ENCODE peak calls at places on chromosomes 11 and 22, in seven cellular contexts. One of them, this sample, is unnamed.

GRCh38 chr11:119024430-119025098 is 6.0 kb downstream of the TRAPPC4 start:
- DNase-seq in H1: no peak
- DNase-seq in HCT116: no peak
- DNase-seq in WTC11: no peak
- DNase-seq in HepG2: peak
- DNase-seq in GM12878: no peak
- DNase-seq in K562: peak
- DNase-seq in this sample: no peak

GRCh38 chr11:75280770-75281468 is 40.3 kb downstream of the TPBGL start:
- DNase-seq in H1: no peak
- DNase-seq in HCT116: no peak
- DNase-seq in WTC11: no peak
- DNase-seq in HepG2: no peak
- DNase-seq in GM12878: no peak
- DNase-seq in K562: no peak
- DNase-seq in this sample: no peak

GRCh38 chr11:120978701-120979100 is 45.2 kb upstream of the TBCEL start:
- DNase-seq in H1: no peak
- DNase-seq in HCT116: no peak
- DNase-seq in WTC11: no peak
- DNase-seq in HepG2: no peak
- DNase-seq in GM12878: no peak
- DNase-seq in K562: no peak
- DNase-seq in this sample: no peak

GRCh38 chr22:30423296-30423958 is 2.1 kb upstream of the MTFP1 start:
- DNase-seq in H1: no peak
- DNase-seq in HCT116: no peak
- DNase-seq in WTC11: peak
- DNase-seq in HepG2: no peak
- DNase-seq in GM12878: no peak
- DNase-seq in K562: peak
- DNase-seq in this sample: no peak

GRCh38 chr11:22785251-22785650 is 44.4 kb downstream of the SVIP start:
- DNase-seq in H1: no peak
- DNase-seq in HCT116: no peak
- DNase-seq in WTC11: no peak
- DNase-seq in HepG2: no peak
- DNase-seq in GM12878: no peak
- DNase-seq in K562: no peak
- DNase-seq in this sample: no peak

GRCh38 chr11:45794169-45794568 is 10.8 kb upstream of the SLC35C1 start:
- DNase-seq in H1: no peak
- DNase-seq in HCT116: no peak
- DNase-seq in WTC11: no peak
- DNase-seq in HepG2: no peak
- DNase-seq in GM12878: no peak
- DNase-seq in K562: no peak
- DNase-seq in this sample: no peak

GRCh38 chr11:74238243-74238642 is 67.2 kb downstream of the PPME1 start:
- DNase-seq in H1: no peak
- DNase-seq in HCT116: no peak
- DNase-seq in WTC11: no peak
- DNase-seq in HepG2: no peak
- DNase-seq in GM12878: no peak
- DNase-seq in K562: no peak
- DNase-seq in this sample: no peak

GRCh38 chr11:3093281-3094191 is 36.3 kb upstream of the CARS1 start:
- DNase-seq in H1: no peak
- DNase-seq in HCT116: no peak
- DNase-seq in WTC11: peak
- DNase-seq in HepG2: peak
- DNase-seq in GM12878: no peak
- DNase-seq in K562: peak
- DNase-seq in this sample: peak

GRCh38 chr22:50548046-50548912 is 2.6 kb downstream of the KLHDC7B start:
- DNase-seq in H1: no peak
- DNase-seq in HCT116: no peak
- DNase-seq in WTC11: no peak
- DNase-seq in HepG2: no peak
- DNase-seq in GM12878: no peak
- DNase-seq in K562: no peak
- DNase-seq in this sample: no peak

GRCh38 chr11:32233928-32234327 is 143.1 kb downstream of the RCN1 start:
- DNase-seq in H1: no peak
- DNase-seq in HCT116: no peak
- DNase-seq in WTC11: no peak
- DNase-seq in HepG2: no peak
- DNase-seq in GM12878: no peak
- DNase-seq in K562: no peak
- DNase-seq in this sample: no peak

GRCh38 chr11:122834065-122834464 is 4.2 kb upstream of the CRTAM start:
- DNase-seq in H1: no peak
- DNase-seq in HCT116: no peak
- DNase-seq in WTC11: no peak
- DNase-seq in HepG2: no peak
- DNase-seq in GM12878: no peak
- DNase-seq in K562: no peak
- DNase-seq in this sample: no peak

GRCh38 chr11:31643831-31644230 is 134.3 kb downstream of the ELP4 start:
- DNase-seq in H1: no peak
- DNase-seq in HCT116: no peak
- DNase-seq in WTC11: no peak
- DNase-seq in HepG2: no peak
- DNase-seq in GM12878: no peak
- DNase-seq in K562: no peak
- DNase-seq in this sample: peak

GRCh38 chr11:93492464-93493251 is 50.5 kb downstream of the SMCO4 start:
- DNase-seq in H1: no peak
- DNase-seq in HCT116: no peak
- DNase-seq in WTC11: no peak
- DNase-seq in HepG2: peak
- DNase-seq in GM12878: no peak
- DNase-seq in K562: no peak
- DNase-seq in this sample: no peak

GRCh38 chr11:59746111-59746510 is 9.1 kb upstream of the STX3 start:
- DNase-seq in H1: no peak
- DNase-seq in HCT116: no peak
- DNase-seq in WTC11: no peak
- DNase-seq in HepG2: no peak
- DNase-seq in GM12878: no peak
- DNase-seq in K562: no peak
- DNase-seq in this sample: no peak

GRCh38 chr11:35136311-35136710 is 2.7 kb upstream of the CD44 start:
- DNase-seq in H1: no peak
- DNase-seq in HCT116: no peak
- DNase-seq in WTC11: no peak
- DNase-seq in HepG2: no peak
- DNase-seq in GM12878: no peak
- DNase-seq in K562: no peak
- DNase-seq in this sample: no peak

GRCh38 chr11:21268036-21268435 is 598.6 kb downstream of the NELL1 start:
- DNase-seq in H1: no peak
- DNase-seq in HCT116: no peak
- DNase-seq in WTC11: no peak
- DNase-seq in HepG2: no peak
- DNase-seq in GM12878: no peak
- DNase-seq in K562: no peak
- DNase-seq in this sample: no peak

GRCh38 chr22:24969588-24970301 is 17.2 kb downstream of the KIAA1671 start:
- DNase-seq in H1: no peak
- DNase-seq in HCT116: peak
- DNase-seq in WTC11: no peak
- DNase-seq in HepG2: peak
- DNase-seq in GM12878: no peak
- DNase-seq in K562: no peak
- DNase-seq in this sample: no peak

GRCh38 chr22:38416621-38417251 is 38.3 kb downstream of the KCNJ4 start:
- DNase-seq in H1: no peak
- DNase-seq in HCT116: no peak
- DNase-seq in WTC11: peak
- DNase-seq in HepG2: no peak
- DNase-seq in GM12878: no peak
- DNase-seq in K562: no peak
- DNase-seq in this sample: no peak

GRCh38 chr11:96635655-96636054 is 245.8 kb downstream of the JRKL start:
- DNase-seq in H1: no peak
- DNase-seq in HCT116: no peak
- DNase-seq in WTC11: no peak
- DNase-seq in HepG2: no peak
- DNase-seq in GM12878: no peak
- DNase-seq in K562: no peak
- DNase-seq in this sample: no peak

DNA sequence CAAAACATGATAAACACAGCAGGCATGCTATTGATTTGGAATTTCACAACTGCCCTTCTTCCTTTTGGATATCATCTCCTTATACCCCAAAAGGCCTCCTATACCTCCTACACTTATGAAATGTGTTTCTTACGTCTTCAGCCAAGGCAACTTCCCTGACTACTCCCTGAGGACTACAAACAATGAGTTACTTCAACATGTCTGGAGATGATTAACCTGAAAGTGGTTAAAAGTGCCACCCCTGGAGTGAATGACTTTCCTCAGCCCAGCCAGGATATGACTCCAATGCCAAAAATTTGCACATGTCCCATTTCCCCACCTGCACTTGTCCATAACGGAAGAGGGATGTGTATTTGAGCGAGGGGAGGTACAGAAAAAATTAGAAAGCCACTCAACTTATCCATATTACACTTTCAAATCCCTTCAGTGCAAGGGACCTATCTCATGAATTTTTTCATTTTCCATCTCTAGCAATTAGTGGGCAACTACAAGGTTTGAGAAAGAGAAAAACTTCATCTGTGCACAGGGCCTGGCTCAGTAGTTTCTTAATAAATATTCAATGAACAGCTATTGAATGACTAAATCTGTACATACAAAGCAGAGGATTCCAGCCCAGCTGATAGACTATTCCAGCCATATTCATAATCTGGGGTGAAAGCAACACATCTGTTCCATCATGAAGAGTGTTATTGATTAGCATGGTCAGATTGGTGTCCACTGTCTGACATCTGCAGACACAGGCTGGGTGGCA is 36.8 kb downstream of the KIRREL3 start:
- DNase-seq in H1: no peak
- DNase-seq in HCT116: no peak
- DNase-seq in WTC11: no peak
- DNase-seq in HepG2: no peak
- DNase-seq in GM12878: no peak
- DNase-seq in K562: no peak
- DNase-seq in this sample: no peak
- TF ChIP-seq SP1 in H1: no peak
- TF ChIP-seq SP1 in HCT116: no peak
- TF ChIP-seq SP1 in WTC11: no peak
- TF ChIP-seq SP1 in HepG2: no peak
- TF ChIP-seq SP1 in GM12878: no peak
- TF ChIP-seq SP1 in K562: no peak
- TF ChIP-seq SP1 in this sample: no peak

GRCh38 chr22:46225631-46226030 is 24.5 kb downstream of the CDPF1 start:
- DNase-seq in H1: no peak
- DNase-seq in HCT116: no peak
- DNase-seq in WTC11: no peak
- DNase-seq in HepG2: no peak
- DNase-seq in GM12878: no peak
- DNase-seq in K562: no peak
- DNase-seq in this sample: no peak

GRCh38 chr22:46233231-46233630 is 16.9 kb downstream of the CDPF1 start:
- DNase-seq in H1: no peak
- DNase-seq in HCT116: no peak
- DNase-seq in WTC11: no peak
- DNase-seq in HepG2: no peak
- DNase-seq in GM12878: no peak
- DNase-seq in K562: no peak
- DNase-seq in this sample: no peak

GRCh38 chr22:46230262-46230901 is 19.7 kb downstream of the CDPF1 start:
- DNase-seq in H1: no peak
- DNase-seq in HCT116: no peak
- DNase-seq in WTC11: no peak
- DNase-seq in HepG2: no peak
- DNase-seq in GM12878: no peak
- DNase-seq in K562: no peak
- DNase-seq in this sample: no peak

GRCh38 chr22:46226577-46226976 is 23.5 kb downstream of the CDPF1 start:
- DNase-seq in H1: no peak
- DNase-seq in HCT116: no peak
- DNase-seq in WTC11: no peak
- DNase-seq in HepG2: no peak
- DNase-seq in GM12878: no peak
- DNase-seq in K562: no peak
- DNase-seq in this sample: no peak

GRCh38 chr22:46229701-46230100 is 20.4 kb downstream of the CDPF1 start:
- DNase-seq in H1: no peak
- DNase-seq in HCT116: no peak
- DNase-seq in WTC11: no peak
- DNase-seq in HepG2: no peak
- DNase-seq in GM12878: no peak
- DNase-seq in K562: no peak
- DNase-seq in this sample: no peak
- TF ChIP-seq SP1 in H1: no peak
- TF ChIP-seq SP1 in HCT116: no peak
- TF ChIP-seq SP1 in WTC11: no peak
- TF ChIP-seq SP1 in HepG2: no peak
- TF ChIP-seq SP1 in GM12878: no peak
- TF ChIP-seq SP1 in K562: no peak
- TF ChIP-seq SP1 in this sample: no peak

DNA sequence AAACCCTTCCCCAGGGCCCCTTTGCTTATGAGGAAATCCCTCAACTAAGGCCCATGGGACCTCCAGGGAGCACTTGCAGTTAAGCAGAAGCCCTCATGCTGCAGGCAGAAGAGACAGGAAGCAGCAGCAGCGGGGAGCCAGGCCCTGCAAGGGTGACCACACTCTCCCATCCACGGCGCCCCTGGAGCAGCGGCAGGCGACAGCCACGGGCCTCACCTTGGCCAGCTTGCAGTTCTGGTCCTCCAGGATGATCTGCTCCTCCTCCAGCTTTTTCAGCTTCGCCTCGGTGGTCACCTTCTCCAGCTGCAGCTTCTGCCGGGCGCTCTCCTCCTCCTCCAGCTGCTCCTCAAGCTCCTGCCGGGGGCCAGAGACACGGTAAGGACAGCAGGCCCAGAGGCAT is 47.0 kb downstream of the APOL1 start:
- DNase-seq in H1: no peak
- DNase-seq in HCT116: no peak
- DNase-seq in WTC11: no peak
- DNase-seq in HepG2: no peak
- DNase-seq in GM12878: no peak
- DNase-seq in K562: no peak
- DNase-seq in this sample: no peak
- TF ChIP-seq SP1 in H1: no peak
- TF ChIP-seq SP1 in HCT116: no peak
- TF ChIP-seq SP1 in WTC11: no peak
- TF ChIP-seq SP1 in HepG2: no peak
- TF ChIP-seq SP1 in GM12878: no peak
- TF ChIP-seq SP1 in K562: no peak
- TF ChIP-seq SP1 in this sample: no peak

DNA sequence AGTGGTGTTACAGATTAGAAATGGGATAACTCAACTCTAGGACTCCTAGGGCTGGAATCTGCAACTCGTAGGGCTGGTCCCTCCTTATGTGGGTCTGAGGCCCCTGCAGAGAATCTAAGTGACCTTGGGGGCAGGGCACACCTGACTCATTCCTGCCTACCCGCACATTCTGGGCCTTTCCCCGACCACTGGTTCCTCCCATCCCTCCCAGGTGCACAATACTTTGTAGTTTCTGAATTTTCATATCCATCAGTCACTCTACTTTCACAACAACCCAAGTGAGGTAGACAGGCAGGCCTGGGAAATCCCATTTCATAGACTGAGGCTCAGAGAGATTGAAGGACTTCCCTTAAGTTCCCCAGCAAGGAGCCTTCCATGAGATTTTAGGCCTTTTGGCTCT is 1.5 kb downstream of the CYB5R2 start:
- DNase-seq in H1: no peak
- DNase-seq in HCT116: no peak
- DNase-seq in WTC11: no peak
- DNase-seq in HepG2: no peak
- DNase-seq in GM12878: peak
- DNase-seq in K562: no peak
- DNase-seq in this sample: no peak
- TF ChIP-seq SP1 in H1: no peak
- TF ChIP-seq SP1 in HCT116: no peak
- TF ChIP-seq SP1 in WTC11: no peak
- TF ChIP-seq SP1 in HepG2: no peak
- TF ChIP-seq SP1 in GM12878: peak
- TF ChIP-seq SP1 in K562: no peak
- TF ChIP-seq SP1 in this sample: no peak

This sample was measured in HEK293T.